ENCODE peak calls at places on chromosomes 11 and 22, in six cellular contexts. K is sigmoid colon, U is spleen, E is esophagus muscularis mucosa, B is H1, W is HL-60. X is an unnamed sample.

GRCh38 chr11:75820636-75821035 is 5.6 kb downstream of the UVRAG start:
- DNase-seq in U (no peak), K (no peak), W (no peak), B (no peak), E (no peak), X (no peak)

GRCh38 chr11:8063319-8063718 is 17.7 kb upstream of the TUB start:
- DNase-seq in B (no peak), W (no peak), K (peak; percentile 85), E (no peak), U (no peak), X (no peak)

GRCh38 chr11:72777755-72778278 is 16.0 kb downstream of the STARD10 start:
- DNase-seq in W (no peak), E (no peak), B (no peak), U (no peak), K (no peak), X (no peak)

GRCh38 chr11:37552284-37552683 is 954.2 kb upstream of the RAG2 start:
- DNase-seq in U (no peak), E (no peak), K (no peak), B (no peak), W (no peak), X (no peak)

GRCh38 chr22:26892401-26893033 is 235.1 kb downstream of the MIAT start:
- DNase-seq in B (no peak), W (no peak), E (peak; percentile 92), K (peak; percentile 72), U (no peak), X (peak; percentile 40)

GRCh38 chr11:124538019-124538418 is 5.4 kb downstream of the OR8B12 start:
- DNase-seq in W (no peak), E (no peak), U (no peak), K (no peak), B (no peak), X (no peak)

GRCh38 chr22:29208879-29209623 is 3.4 kb downstream of the EMID1 start:
- DNase-seq in W (no peak), B (no peak), K (no peak), U (peak; percentile 82), E (no peak), X (no peak)

GRCh38 chr11:130088909-130089668 is 19.4 kb downstream of the APLP2 start:
- DNase-seq in U (no peak), E (no peak), B (no peak), K (no peak), W (no peak), X (no peak)

GRCh38 chr22:41001722-41002122 is 50.5 kb downstream of the RBX1 start:
- DNase-seq in E (no peak), K (no peak), B (no peak), W (no peak), U (no peak), X (no peak)

GRCh38 chr11:64011371-64011770 is 24.4 kb upstream of the FLRT1 start:
- DNase-seq in W (no peak), E (no peak), B (no peak), U (no peak), K (no peak), X (no peak)

GRCh38 chr22:39728236-39728860 is 157.8 kb downstream of the CACNA1I start:
- DNase-seq in U (no peak), W (no peak), E (no peak), B (no peak), K (no peak), X (peak; percentile 77)

GRCh38 chr22:46512683-46513082 is 24.7 kb downstream of the CELSR1 start:
- DNase-seq in B (no peak), K (no peak), E (no peak), U (no peak), W (no peak), X (no peak)
- H3K27ac ChIP-seq in B (no peak overlapping the region), K (no peak overlapping the region), E (no peak overlapping the region), U (no peak overlapping the region), W (no peak overlapping the region), X (no peak overlapping the region)

GRCh38 chr11:33633251-33634003 is 67.2 kb downstream of the C11orf91 start:
- DNase-seq in B (peak; percentile 17), E (no peak), K (no peak), U (no peak), W (no peak), X (peak; percentile 64)
- TF ChIP-seq POLR2AphosphoS5 in B (no peak), E (no peak), K (no peak), U (no peak), W (no peak), X (no peak)

DNA sequence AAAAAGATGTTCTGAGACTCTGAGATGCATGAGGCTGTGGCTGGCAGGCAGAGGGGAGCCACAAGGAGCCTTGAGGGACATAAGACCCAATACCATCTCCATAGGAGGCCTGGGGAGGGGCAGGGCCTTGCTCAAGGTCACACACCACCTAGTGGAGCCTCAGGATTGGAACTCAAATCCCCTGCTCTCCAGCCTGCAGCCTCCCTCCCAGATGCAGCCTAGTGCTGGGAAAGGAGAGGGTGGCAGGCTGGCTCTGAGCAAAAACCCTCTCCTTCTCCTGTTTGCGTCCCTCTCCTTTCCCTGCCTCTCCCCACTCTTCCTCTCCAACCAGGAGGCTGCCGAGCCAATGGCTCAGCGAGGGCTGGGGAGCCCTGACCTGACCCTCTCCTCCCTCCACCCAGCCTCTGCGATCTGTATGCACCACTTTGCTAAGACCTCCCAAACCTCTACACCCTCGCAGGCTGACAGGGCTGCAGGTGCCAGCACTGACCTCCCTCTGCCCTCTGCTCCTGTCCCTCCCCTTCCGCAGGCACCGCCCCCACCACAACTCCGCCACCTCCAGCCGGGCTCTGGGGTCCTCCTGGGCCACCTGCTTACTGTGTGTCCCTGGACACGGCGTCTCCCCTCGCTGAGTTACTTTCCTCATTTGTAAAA is 14.7 kb downstream of the IGLL1 start:
- DNase-seq in K (peak; percentile 51), E (no peak), W (no peak), U (peak; percentile 78), B (no peak), X (no peak)
- TF ChIP-seq CTCF in K (no peak), E (no peak), W (no peak), U (no peak), B (peak; percentile 46), X (no peak)

GRCh38 chr11:132556316-132556715 is 976.0 kb downstream of the OPCML start:
- DNase-seq in U (no peak), E (no peak), K (no peak), W (no peak), B (no peak), X (no peak)

GRCh38 chr11:132551011-132551410 is 981.3 kb downstream of the OPCML start:
- DNase-seq in B (no peak), U (no peak), K (no peak), E (no peak), W (peak; percentile 83), X (no peak)

GRCh38 chr11:132559371-132560036 is 972.8 kb downstream of the OPCML start:
- DNase-seq in E (peak; percentile 24), W (no peak), B (no peak), K (no peak), U (no peak), X (no peak)

GRCh38 chr11:132555617-132556016 is 976.7 kb downstream of the OPCML start:
- DNase-seq in E (no peak), K (no peak), U (no peak), B (no peak), W (no peak), X (no peak)
- H3K27ac ChIP-seq in E (no peak overlapping the region), K (no peak overlapping the region), U (no peak overlapping the region), B (no peak overlapping the region), W (peak overlapping the region; percentile 45), X (no peak overlapping the region)

DNA sequence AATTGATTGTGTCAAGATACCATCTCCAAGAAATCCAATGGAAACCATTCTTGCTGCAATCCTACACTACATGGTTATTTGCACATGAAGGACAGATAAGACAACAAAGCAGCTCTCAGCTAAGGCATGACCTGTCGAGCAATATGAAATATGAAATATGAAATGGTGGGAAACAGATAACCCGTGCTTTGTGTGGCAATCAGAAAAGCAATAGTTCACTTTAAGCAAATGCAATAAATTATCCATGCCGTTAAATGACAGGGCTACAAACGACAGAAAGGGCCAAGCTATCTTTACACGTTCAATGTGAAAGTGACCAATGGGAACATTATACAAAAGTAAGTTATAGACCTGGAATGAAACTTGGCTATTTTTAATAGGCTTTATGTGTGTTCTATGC is 35.2 kb downstream of the KMT5B start:
- DNase-seq in E (no peak), K (no peak), B (no peak), U (no peak), W (no peak), X (no peak)
- TF ChIP-seq POLR2AphosphoS5 in E (no peak), K (no peak), B (no peak), U (no peak), W (no peak), X (no peak)

DNA sequence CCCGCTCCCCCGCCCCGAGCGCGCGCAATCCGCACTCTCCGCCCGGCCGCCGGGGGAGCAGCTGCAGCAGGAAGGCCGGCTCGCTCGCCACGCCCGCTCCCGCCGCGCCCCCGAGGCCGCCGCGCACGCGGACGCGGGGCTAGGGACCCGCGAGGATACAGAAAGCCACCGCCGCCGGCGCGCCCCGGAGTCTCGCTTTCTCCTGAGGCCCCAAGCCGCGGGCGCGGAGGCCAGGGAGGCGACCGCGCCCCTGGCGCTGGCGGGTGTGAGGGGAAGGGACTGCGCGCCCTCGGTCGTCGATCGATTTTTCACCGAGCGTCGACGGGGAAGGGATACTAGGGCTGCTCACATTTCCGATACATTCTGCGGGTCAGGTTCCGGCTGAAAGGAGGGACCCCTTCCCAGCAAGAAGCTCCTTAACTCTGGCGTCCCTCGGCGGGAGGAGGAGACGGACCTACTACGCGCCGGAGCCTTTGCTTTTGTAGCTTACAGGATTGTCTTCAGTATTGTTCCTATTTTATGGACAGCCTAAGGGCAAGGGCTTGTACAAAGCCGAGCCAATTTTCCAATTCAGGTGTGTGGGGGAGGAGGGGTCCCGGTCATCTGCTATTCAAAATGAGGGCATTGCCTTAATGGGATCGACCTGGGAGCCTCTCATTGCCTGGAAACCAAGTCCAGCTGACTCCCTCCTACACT is 416 bp upstream of the GAB2 start:
- DNase-seq in B (no peak), K (peak; percentile 89), E (no peak), W (peak; percentile 47), U (peak; percentile 96), X (no peak)
- TF ChIP-seq CTCF in B (no peak), K (no peak), E (no peak), W (no peak), U (no peak), X (no peak)